ENCODE peak calls at places on chromosomes 7 and 10, in eight cellular contexts. C is progenitor cell of endocrine pancreas, F is tibial artery, J is mammary epithelial cell, E is mesothelial cell of epicardium, Z is A549, V is body of pancreas, N is left ventricle myocardium inferior. T is an unnamed sample.

GRCh38 chr10:72449842-72450495 is 95.2 kb upstream of the DNAJB12 start:
- DNase-seq in N (no peak), C (no peak), F (no peak), J (no peak), Z (no peak), E (no peak), V (no peak), T (no peak)

GRCh38 chr10:100793055-100793454 is 47.7 kb downstream of the PAX2 start:
- DNase-seq in J (no peak), V (no peak), E (no peak), C (no peak), F (no peak), N (no peak), Z (no peak), T (no peak)

GRCh38 chr10:1054684-1055083 is 1.5 kb upstream of the WDR37 start:
- DNase-seq in N (no peak), J (peak), E (no peak), F (no peak), Z (no peak), C (no peak), V (no peak), T (no peak)

GRCh38 chr7:69364814-69365587 is 233.3 kb upstream of the AUTS2 start:
- DNase-seq in N (no peak), F (no peak), Z (no peak), J (no peak), E (no peak), C (no peak), V (no peak), T (no peak)

GRCh38 chr10:48927198-48927597 is 12.4 kb downstream of the LRRC18 start:
- DNase-seq in F (no peak), J (no peak), V (no peak), Z (no peak), N (no peak), E (no peak), C (no peak), T (no peak)

GRCh38 chr7:107998660-107999480 is 4.1 kb downstream of the LAMB1 start:
- DNase-seq in F (no peak), Z (no peak), N (no peak), J (peak), E (no peak), V (no peak), C (no peak), T (no peak)

GRCh38 chr7:100022621-100023020 is 7.2 kb downstream of the ZKSCAN1 start:
- DNase-seq in J (peak), F (peak), C (no peak), N (no peak), V (peak), E (peak), Z (peak), T (no peak)

GRCh38 chr7:51123322-51124021 is 193.1 kb downstream of the COBL start:
- DNase-seq in F (no peak), N (no peak), V (no peak), Z (peak), E (no peak), C (no peak), J (peak), T (peak)

GRCh38 chr10:24730811-24731210 is 7.1 kb upstream of the ARHGAP21 start:
- DNase-seq in Z (no peak), N (no peak), F (no peak), C (no peak), E (no peak), V (no peak), J (no peak), T (no peak)

GRCh38 chr7:112357136-112357535 is 93.1 kb upstream of the IFRD1 start:
- DNase-seq in F (no peak), Z (no peak), V (no peak), J (no peak), C (no peak), E (no peak), N (no peak), T (no peak)
- TF ChIP-seq CTCF in F (no peak), Z (no peak), V (no peak), J (no peak), C (peak), E (no peak), N (no peak), T (no peak)

GRCh38 chr10:56351909-56352630 is 9.0 kb downstream of the ZWINT start:
- DNase-seq in Z (no peak), F (no peak), N (no peak), E (no peak), V (no peak), C (no peak), J (no peak), T (no peak)

GRCh38 chr10:56346845-56347415 is 14.1 kb downstream of the ZWINT start:
- DNase-seq in E (no peak), V (no peak), J (peak), Z (no peak), C (no peak), N (no peak), F (no peak), T (no peak)

GRCh38 chr10:56348101-56348500 is 13.0 kb downstream of the ZWINT start:
- DNase-seq in F (no peak), Z (no peak), N (no peak), J (no peak), C (no peak), V (no peak), E (no peak), T (no peak)

GRCh38 chr10:56349611-56350010 is 11.4 kb downstream of the ZWINT start:
- DNase-seq in J (no peak), N (no peak), E (no peak), V (no peak), Z (no peak), F (no peak), C (no peak), T (no peak)
- TF ChIP-seq CTCF in J (peak), N (no peak), E (no peak), V (no peak), Z (no peak), F (no peak), C (peak), T (no peak)

GRCh38 chr10:104143829-104144228 is 21.9 kb downstream of the SFR1 start:
- DNase-seq in F (no peak), N (no peak), V (no peak), C (no peak), E (no peak), J (no peak), Z (no peak), T (no peak)

GRCh38 chr10:104138131-104138530 is 16.2 kb downstream of the SFR1 start:
- DNase-seq in V (no peak), J (no peak), N (no peak), E (no peak), C (no peak), Z (no peak), F (no peak), T (no peak)

GRCh38 chr10:104142081-104142480 is 20.1 kb downstream of the SFR1 start:
- DNase-seq in E (no peak), N (no peak), F (no peak), J (no peak), V (no peak), Z (no peak), C (no peak), T (no peak)

DNA sequence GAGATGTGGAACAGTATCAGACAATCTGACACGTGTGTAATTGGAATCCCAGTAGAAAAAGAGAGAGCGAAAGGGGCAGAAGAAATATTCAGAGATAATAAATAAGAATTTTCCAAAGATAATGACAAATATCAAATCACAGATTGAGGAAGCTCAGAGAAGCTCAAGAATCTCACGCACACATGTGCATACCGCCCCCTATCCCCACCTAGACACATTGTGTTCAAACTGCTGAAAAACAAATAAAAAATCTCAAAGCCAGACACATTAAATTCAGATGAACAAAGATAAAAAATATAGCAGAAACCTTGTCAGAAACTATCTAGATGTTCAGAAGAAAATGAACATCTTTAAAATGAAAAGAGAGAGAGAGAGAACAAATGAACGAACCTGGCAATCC is 17.2 kb downstream of the SFR1 start:
- DNase-seq in N (no peak), V (no peak), C (no peak), F (no peak), J (no peak), Z (peak), E (no peak), T (peak)
- TF ChIP-seq CTCF in N (peak), V (peak), C (peak), F (no peak), J (peak), Z (peak), E (no peak), T (peak)

GRCh38 chr7:92134271-92135099 is at the start of gene CYP51A1:
- DNase-seq in J (peak), Z (peak), V (peak), E (peak), F (peak), C (peak), N (peak), T (peak)
- TF ChIP-seq CTCF in J (no peak), Z (no peak), V (no peak), E (no peak), F (no peak), C (peak), N (peak), T (no peak)

T was measured in activated CD8-positive, alpha-beta T cell treated with anti-CD3 and anti-CD28 coated beads for 36 hours.